ENCODE peak calls at places on chromosomes 2 and 18, in five cellular contexts. H, U, L, P and F are unnamed samples.

GRCh38 chr2:11406492-11407381 is 59.2 kb downstream of the E2F6 start:
- DNase-seq in H (peak), U (peak), P (peak), L (no peak), F (peak)

GRCh38 chr2:96103906-96104861 is 12.2 kb downstream of the ADRA2B start:
- DNase-seq in L (no peak), H (no peak), U (no peak), P (no peak), F (no peak)

GRCh38 chr2:229910832-229911412 is 10.9 kb downstream of the TRIP12 start:
- DNase-seq in P (peak), H (no peak), U (peak), L (no peak), F (peak)

GRCh38 chr2:27262379-27263286 is at the start of gene SLC30A3:
- DNase-seq in U (peak), L (no peak), H (no peak), P (peak), F (peak)

GRCh38 chr2:65514555-65515195 is 82.3 kb upstream of the SPRED2 start:
- DNase-seq in U (no peak), H (peak), L (no peak), P (no peak), F (no peak)

GRCh38 chr2:29420999-29421856 is 306.0 kb downstream of the CLIP4 start:
- DNase-seq in L (no peak), H (peak), P (peak), U (no peak), F (no peak)

GRCh38 chr2:120435671-120436459 is 89.9 kb downstream of the INHBB start:
- DNase-seq in H (no peak), U (no peak), P (no peak), L (no peak), F (no peak)

GRCh38 chr2:74345272-74345943 is 2.2 kb upstream of the SLC4A5 start:
- DNase-seq in H (no peak), U (no peak), L (no peak), P (no peak), F (no peak)

GRCh38 chr2:38200583-38200982 is 124.6 kb upstream of the CYP1B1 start:
- DNase-seq in P (no peak), L (no peak), U (no peak), H (no peak), F (no peak)

GRCh38 chr2:240464514-240465241 is 29.2 kb downstream of the GPC1 start:
- DNase-seq in H (no peak), P (peak), U (no peak), L (no peak), F (no peak)

GRCh38 chr18:59249186-59249774 is 24.0 kb downstream of the RAX start:
- DNase-seq in L (no peak), U (peak), H (peak), P (peak), F (peak)

GRCh38 chr2:167100526-167100925 is 212.2 kb downstream of the XIRP2 start:
- DNase-seq in L (no peak), P (no peak), H (peak), U (no peak), F (no peak)

GRCh38 chr2:110679337-110679707 is 1.5 kb upstream of the BUB1 start:
- DNase-seq in L (no peak), H (no peak), U (no peak), P (no peak), F (peak)
- TF ChIP-seq RCOR1 in L (no peak), H (no peak), U (no peak), P (no peak), F (no peak)

GRCh38 chr2:205390866-205391265 is 291.4 kb upstream of the NRP2 start:
- DNase-seq in P (no peak), U (no peak), H (peak), L (no peak), F (no peak)
- TF ChIP-seq RCOR1 in P (no peak), U (no peak), H (no peak), L (no peak), F (no peak)

DNA sequence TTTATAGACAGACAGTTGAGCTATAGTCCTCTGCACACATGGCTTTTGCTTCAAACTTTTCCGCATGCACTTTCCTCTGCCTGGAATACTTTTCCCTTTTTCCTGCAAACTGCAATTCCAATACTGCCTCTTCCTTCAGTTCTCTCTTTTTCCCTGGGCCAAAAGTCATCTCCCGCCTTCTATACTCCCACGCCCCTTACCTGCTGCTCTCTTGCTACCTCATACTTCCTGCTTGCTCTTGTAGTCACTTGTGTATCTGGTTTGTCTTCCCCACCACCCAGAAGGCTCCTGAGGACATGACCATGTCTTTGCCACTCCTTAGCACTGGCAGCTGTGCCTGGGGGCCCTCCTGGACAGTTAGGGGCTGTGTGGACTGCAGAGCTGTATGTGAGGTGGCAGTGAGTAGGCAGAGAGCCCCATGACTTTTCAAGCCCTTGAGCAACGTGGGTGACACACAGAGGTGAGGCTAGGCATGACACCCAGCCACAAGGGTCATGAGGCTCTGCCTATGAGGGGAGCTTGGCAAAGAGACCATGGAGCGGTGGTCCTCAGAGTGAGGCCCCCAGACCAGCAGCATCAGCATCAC is 23.2 kb downstream of the SPEG start:
- DNase-seq in P (no peak), H (no peak), U (peak), L (no peak), F (no peak)
- TF ChIP-seq RCOR1 in P (no peak), H (no peak), U (no peak), L (no peak), F (no peak)

DNA sequence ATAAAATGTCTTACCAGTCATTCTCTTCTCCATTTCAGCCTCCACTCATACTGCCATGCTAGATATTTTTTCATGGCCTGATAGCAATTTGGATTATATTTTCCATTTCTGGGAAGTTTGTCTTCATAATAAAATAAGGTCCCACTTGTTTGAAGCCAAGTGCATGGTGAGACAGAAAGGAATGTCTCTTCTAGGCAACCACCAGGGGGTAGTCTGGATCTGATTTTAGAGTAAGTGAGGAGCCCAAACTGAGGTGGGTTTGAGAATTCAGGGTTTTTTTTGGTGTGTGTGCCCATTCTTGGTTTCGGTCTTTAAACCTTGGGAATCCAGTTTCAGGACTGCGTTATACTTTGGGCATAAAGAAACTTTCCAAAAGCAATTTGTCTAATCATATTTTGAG is 315.5 kb downstream of the RPRM start:
- DNase-seq in P (peak), U (peak), L (no peak), H (no peak), F (no peak)
- TF ChIP-seq RCOR1 in P (no peak), U (no peak), L (no peak), H (no peak), F (no peak)

DNA sequence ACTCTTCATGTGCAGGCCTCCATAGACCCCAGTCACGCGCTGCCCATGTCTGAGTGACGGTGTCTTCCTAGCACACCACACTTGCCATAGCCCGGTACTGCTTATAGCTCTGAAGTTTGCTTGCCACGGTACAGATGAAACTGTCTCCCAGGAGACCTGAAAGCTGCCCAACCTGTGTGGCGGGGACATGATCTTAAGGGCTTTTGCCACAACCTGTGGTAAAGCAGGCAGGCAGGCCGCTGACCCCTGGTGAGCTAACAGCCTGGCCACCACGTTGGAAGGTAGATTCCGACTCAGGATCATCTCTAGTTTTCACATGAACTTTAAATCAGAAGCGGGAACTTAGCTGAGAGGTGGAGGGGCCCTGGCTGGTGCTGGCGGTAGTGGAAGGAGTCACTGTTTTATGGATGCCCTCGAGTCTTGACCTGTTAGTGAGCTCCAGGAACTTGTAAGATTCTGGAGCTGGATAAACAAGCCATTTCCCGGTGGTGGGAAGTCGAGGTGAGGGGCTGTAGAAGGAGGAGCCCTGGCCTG is 153.3 kb downstream of the ZNF236 start:
- DNase-seq in U (no peak), H (no peak), L (no peak), P (no peak), F (no peak)
- TF ChIP-seq RCOR1 in U (no peak), H (no peak), L (no peak), P (no peak), F (no peak)